ENCODE peak calls at places on chromosomes 6 and 20, in eight cellular contexts. J is stomach, T is breast epithelium, E is foreskin fibroblast, K is fibroblast of lung, Y is HFFc6, G is right atrium auricular region, U is H9. O is an unnamed sample.

GRCh38 chr20:2696646-2697045 is 4.1 kb downstream of the EBF4 start:
- DNase-seq in J (peak), T (no peak), E (no peak), K (no peak), Y (no peak), G (no peak), U (no peak), O (no peak)

GRCh38 chr6:13923527-13924145 is 1.1 kb upstream of the RNF182 start:
- DNase-seq in J (no peak), T (no peak), E (peak), K (peak), Y (peak), G (no peak), U (no peak), O (no peak)

GRCh38 chr20:2397595-2398145 is 17.0 kb downstream of the TGM6 start:
- DNase-seq in J (no peak), T (no peak), E (no peak), K (no peak), Y (no peak), G (no peak), U (no peak), O (no peak)

GRCh38 chr6:108132863-108133262 is 33.0 kb upstream of the NR2E1 start:
- DNase-seq in J (no peak), T (no peak), E (no peak), K (no peak), Y (no peak), G (no peak), U (no peak), O (no peak)

GRCh38 chr6:4575724-4576123 is 200.5 kb upstream of the CDYL start:
- DNase-seq in J (no peak), T (no peak), E (no peak), K (peak), Y (no peak), G (no peak), U (no peak), O (no peak)

GRCh38 chr6:28841290-28841689 is 82.5 kb downstream of the TRIM27 start:
- DNase-seq in J (no peak), T (no peak), E (no peak), K (no peak), Y (no peak), G (no peak), U (peak), O (no peak)

GRCh38 chr6:102355578-102355977 is 962.1 kb downstream of the GRIK2 start:
- DNase-seq in J (no peak), T (no peak), E (no peak), K (no peak), Y (no peak), G (no peak), U (no peak), O (no peak)

GRCh38 chr6:20440291-20440690 is 38.6 kb downstream of the E2F3 start:
- DNase-seq in J (no peak), T (no peak), E (no peak), K (no peak), Y (no peak), G (no peak), U (no peak), O (no peak)

GRCh38 chr6:27541212-27541931 is 68.5 kb upstream of the ZNF184 start:
- DNase-seq in J (no peak), T (no peak), E (no peak), K (no peak), Y (peak), G (no peak), U (peak), O (no peak)

GRCh38 chr20:45592574-45593189 is 13.6 kb upstream of the WFDC8 start:
- DNase-seq in J (no peak), T (no peak), E (peak), K (peak), Y (peak), G (no peak), U (peak), O (no peak)
- TF ChIP-seq CTCF in J (no peak), T (peak), E (peak), K (peak), Y (peak), G (peak), U (peak), O (peak)

DNA sequence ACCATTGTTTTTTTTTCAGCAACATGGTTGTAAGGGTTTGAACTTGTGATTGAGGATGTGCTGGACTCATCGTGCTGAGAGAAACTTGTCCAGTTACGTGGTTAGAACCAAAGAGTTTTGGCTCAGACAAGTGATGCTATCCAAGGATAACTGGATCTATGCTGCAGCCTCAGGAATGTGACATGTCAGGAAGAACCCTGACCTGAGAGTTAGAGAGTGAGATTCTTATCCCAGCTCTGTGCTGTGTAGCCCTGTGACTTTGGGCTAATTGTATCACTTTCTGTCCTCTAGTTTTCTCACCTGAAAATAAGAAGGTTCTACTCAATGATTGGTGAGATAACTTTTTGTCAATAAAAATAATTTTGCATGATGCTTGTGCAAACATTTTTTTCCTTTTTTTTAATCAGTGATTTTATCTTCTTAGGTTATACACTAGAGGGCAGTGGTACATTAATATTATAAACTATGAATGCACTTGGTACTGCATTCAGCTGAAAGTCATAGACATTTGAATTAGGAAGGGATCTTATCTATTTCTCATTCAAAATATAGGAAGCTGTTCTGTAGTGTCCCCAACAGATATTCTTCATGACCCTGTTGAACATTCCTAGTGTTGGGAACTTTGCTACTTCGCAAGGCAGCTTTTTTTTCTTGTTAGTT is 141.1 kb downstream of the RNF144B start:
- DNase-seq in J (no peak), T (no peak), E (no peak), K (peak), Y (peak), G (no peak), U (no peak), O (no peak)
- TF ChIP-seq CTCF in J (no peak), T (no peak), E (peak), K (no peak), Y (peak), G (peak), U (peak), O (no peak)

GRCh38 chr6:10330515-10330914 is 84.4 kb downstream of the TFAP2A start:
- DNase-seq in J (no peak), T (no peak), E (no peak), K (no peak), Y (no peak), G (no peak), U (no peak), O (no peak)
- TF ChIP-seq CTCF in J (no peak), T (no peak), E (no peak), K (no peak), Y (no peak), G (no peak), U (peak), O (no peak)

GRCh38 chr6:15249371-15250019 is 3.6 kb downstream of the JARID2 start:
- DNase-seq in J (no peak), T (no peak), E (no peak), K (no peak), Y (no peak), G (no peak), U (no peak), O (no peak)

GRCh38 chr6:15250440-15251168 is 4.7 kb downstream of the JARID2 start:
- DNase-seq in J (no peak), T (no peak), E (no peak), K (no peak), Y (no peak), G (no peak), U (no peak), O (no peak)

GRCh38 chr6:15247214-15247749 is 1.4 kb downstream of the JARID2 start:
- DNase-seq in J (no peak), T (no peak), E (no peak), K (peak), Y (no peak), G (no peak), U (no peak), O (no peak)

GRCh38 chr6:15247750-15248450 is 2.0 kb downstream of the JARID2 start:
- DNase-seq in J (peak), T (peak), E (no peak), K (peak), Y (peak), G (peak), U (peak), O (no peak)

GRCh38 chr6:15248451-15249370 is 2.8 kb downstream of the JARID2 start:
- DNase-seq in J (peak), T (peak), E (peak), K (peak), Y (peak), G (peak), U (peak), O (no peak)
- TF ChIP-seq CTCF in J (no peak), T (no peak), E (peak), K (peak), Y (peak), G (peak), U (peak), O (peak)

DNA sequence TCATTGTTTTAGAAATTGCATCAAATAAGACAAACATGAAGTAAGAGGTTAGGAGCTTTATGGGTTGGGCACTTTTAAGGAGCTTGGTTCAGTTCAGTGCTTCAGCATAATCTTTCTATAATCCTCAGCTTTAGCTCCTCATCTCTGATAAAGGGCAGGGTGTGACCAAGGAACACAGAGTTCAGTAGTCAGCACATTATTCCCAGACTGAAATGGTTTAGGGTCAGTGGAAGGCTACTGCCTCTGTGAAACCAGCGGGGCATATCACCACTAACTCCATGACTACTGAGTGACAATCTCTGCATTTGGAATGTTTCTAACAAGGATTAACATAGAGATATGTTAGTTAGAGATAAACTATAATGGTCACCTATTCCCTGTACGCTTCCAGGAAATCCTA is 36.9 kb downstream of the CRYBG1 start:
- DNase-seq in J (no peak), T (no peak), E (no peak), K (no peak), Y (no peak), G (no peak), U (no peak), O (peak)
- TF ChIP-seq CTCF in J (no peak), T (no peak), E (no peak), K (no peak), Y (no peak), G (no peak), U (no peak), O (no peak)

DNA sequence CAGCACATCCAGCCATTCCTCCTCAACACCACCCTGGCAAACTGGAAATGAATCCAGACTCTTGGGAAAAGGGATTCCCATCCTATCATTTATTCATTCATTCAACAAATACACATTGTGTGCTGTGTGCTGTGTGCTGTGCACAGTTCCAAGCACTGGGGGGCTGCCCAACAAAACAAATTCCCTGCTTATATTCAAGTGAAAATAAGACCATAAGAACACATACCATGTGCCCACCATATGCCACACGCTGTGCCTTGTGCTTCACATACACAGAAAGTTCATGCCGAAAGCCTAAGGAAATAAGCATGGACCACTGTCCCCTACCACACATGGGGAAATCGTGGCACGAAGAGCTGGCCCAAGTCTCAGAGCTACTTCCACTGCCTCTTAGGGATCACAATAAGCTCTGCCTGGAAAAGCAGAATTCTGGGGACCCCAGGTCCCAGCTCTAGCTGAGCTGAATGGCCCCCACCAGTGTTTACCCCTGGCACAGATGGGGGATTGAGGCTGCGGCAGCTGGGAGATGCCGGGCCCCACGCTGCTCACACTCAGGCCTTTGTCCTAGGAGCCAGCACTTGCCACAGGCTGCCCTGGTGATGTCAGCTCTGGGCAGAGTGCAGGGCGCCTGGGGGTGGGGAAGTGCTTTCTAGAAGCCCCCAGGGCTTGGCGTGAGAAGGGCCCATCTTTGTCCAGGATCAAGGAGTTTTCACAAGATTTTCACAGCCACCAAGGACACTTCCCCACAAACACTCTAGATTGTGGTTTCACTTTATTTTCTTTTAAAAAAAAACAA is 99.6 kb downstream of the PREX1 start:
- DNase-seq in J (no peak), T (no peak), E (no peak), K (no peak), Y (no peak), G (no peak), U (no peak), O (no peak)
- TF ChIP-seq CTCF in J (no peak), T (no peak), E (peak), K (no peak), Y (no peak), G (no peak), U (no peak), O (no peak)

GRCh38 chr6:157556671-157557430 is 175.9 kb downstream of the ZDHHC14 start:
- DNase-seq in J (peak), T (no peak), E (no peak), K (no peak), Y (no peak), G (no peak), U (no peak), O (no peak)
- TF ChIP-seq CTCF in J (no peak), T (no peak), E (no peak), K (no peak), Y (no peak), G (no peak), U (no peak), O (no peak)

GRCh38 chr6:105178636-105179035 is 1.2 kb downstream of the POPDC3 start:
- DNase-seq in J (no peak), T (no peak), E (no peak), K (no peak), Y (no peak), G (no peak), U (no peak), O (no peak)

GRCh38 chr6:105181981-105182515 is 2.2 kb upstream of the POPDC3 start:
- DNase-seq in J (no peak), T (no peak), E (no peak), K (no peak), Y (no peak), G (no peak), U (no peak), O (no peak)

GRCh38 chr6:105177521-105177920 is 2.3 kb downstream of the POPDC3 start:
- DNase-seq in J (no peak), T (no peak), E (no peak), K (no peak), Y (no peak), G (no peak), U (no peak), O (no peak)

GRCh38 chr6:105178110-105178509 is 1.7 kb downstream of the POPDC3 start:
- DNase-seq in J (no peak), T (no peak), E (peak), K (peak), Y (peak), G (no peak), U (no peak), O (no peak)

GRCh38 chr6:105179244-105180065 is at the start of gene POPDC3:
- DNase-seq in J (peak), T (no peak), E (peak), K (peak), Y (peak), G (no peak), U (peak), O (no peak)
- TF ChIP-seq CTCF in J (no peak), T (no peak), E (no peak), K (no peak), Y (peak), G (no peak), U (peak), O (no peak)

O was measured in epithelial cell of proximal tubule.